ENCODE peak calls at places on chromosome 13, in ten cellular contexts. E, C, J, D, X, L, A, M, K and N are unnamed samples.

GRCh38 chr13:84648069-84648640 is 765.9 kb upstream of the SLITRK1 start:
- DNase-seq in E (no peak), C (no peak), J (no peak), D (no peak), X (no peak), L (no peak), A (no peak), M (no peak), K (no peak), N (no peak)

GRCh38 chr13:111283991-111284390 is 36.5 kb upstream of the TEX29 start:
- DNase-seq in E (no peak), C (no peak), J (no peak), D (no peak), X (no peak), L (no peak), A (no peak), M (no peak), K (no peak), N (no peak)

GRCh38 chr13:110187501-110188161 is 119.3 kb downstream of the COL4A1 start:
- DNase-seq in E (peak; percentile 59), C (no peak), J (peak; percentile 24), D (no peak), X (no peak), L (peak; percentile 44), A (no peak), M (no peak), K (peak; percentile 88), N (no peak)

GRCh38 chr13:92941167-92941566 is 285.4 kb upstream of the GPC6 start:
- DNase-seq in E (no peak), C (no peak), J (no peak), D (no peak), X (no peak), L (no peak), A (no peak), M (no peak), K (no peak), N (no peak)

GRCh38 chr13:34357435-34358232 is 539.7 kb downstream of the RFC3 start:
- DNase-seq in E (peak; percentile 87), C (no peak), J (peak; percentile 70), D (no peak), X (no peak), L (no peak), A (peak; percentile 3), M (no peak), K (peak; percentile 74), N (no peak)

GRCh38 chr13:31675521-31675953 is 63.8 kb upstream of the RXFP2 start:
- DNase-seq in E (peak; percentile 70), C (no peak), J (no peak), D (no peak), X (no peak), L (peak; percentile 62), A (no peak), M (no peak), K (peak; percentile 4), N (no peak)

GRCh38 chr13:21625366-21625765 is 21.4 kb upstream of the MICU2 start:
- DNase-seq in E (peak; percentile 30), C (no peak), J (peak; percentile 11), D (no peak), X (no peak), L (peak; percentile 36), A (no peak), M (no peak), K (peak; percentile 18), N (no peak)

GRCh38 chr13:98176777-98177608 is at the start of gene RNF113B:
- DNase-seq in E (no peak), C (no peak), J (no peak), D (no peak), X (no peak), L (no peak), A (no peak), M (no peak), K (no peak), N (no peak)

GRCh38 chr13:94123543-94123942 is 355.9 kb downstream of the DCT start:
- DNase-seq in E (no peak), C (no peak), J (no peak), D (no peak), X (no peak), L (no peak), A (no peak), M (no peak), K (no peak), N (no peak)

GRCh38 chr13:24230428-24231072 is 70.0 kb downstream of the SPATA13 start:
- DNase-seq in E (no peak), C (no peak), J (no peak), D (no peak), X (no peak), L (no peak), A (no peak), M (no peak), K (no peak), N (no peak)

GRCh38 chr13:73952683-73953082 is 181.5 kb downstream of the KLF12 start:
- DNase-seq in E (peak; percentile 40), C (no peak), J (no peak), D (no peak), X (no peak), L (no peak), A (no peak), M (no peak), K (peak; percentile 9), N (no peak)

GRCh38 chr13:51912091-51912490 is 50.3 kb downstream of the CCDC70 start:
- DNase-seq in E (no peak), C (peak; percentile 8), J (no peak), D (no peak), X (no peak), L (no peak), A (no peak), M (no peak), K (no peak), N (no peak)

GRCh38 chr13:91353494-91353893 is 6.0 kb downstream of the MIR17HG start:
- DNase-seq in E (no peak), C (no peak), J (no peak), D (no peak), X (no peak), L (no peak), A (no peak), M (no peak), K (no peak), N (no peak)

GRCh38 chr13:112067121-112067741 is at the start of gene SOX1:
- DNase-seq in E (no peak), C (peak; percentile 63), J (no peak), D (no peak), X (no peak), L (no peak), A (peak; percentile 87), M (no peak), K (no peak), N (no peak)

GRCh38 chr13:48531416-48532145 is 1.3 kb downstream of the RCBTB2 start:
- DNase-seq in E (no peak), C (no peak), J (no peak), D (no peak), X (no peak), L (no peak), A (peak; percentile 11), M (no peak), K (peak; percentile 12), N (no peak)

GRCh38 chr13:77907653-77908341 is 10.8 kb downstream of the EDNRB start:
- DNase-seq in E (no peak), C (no peak), J (no peak), D (no peak), X (no peak), L (no peak), A (no peak), M (no peak), K (no peak), N (no peak)

GRCh38 chr13:76884167-76884566 is 2.0 kb downstream of the KCTD12 start:
- DNase-seq in E (no peak), C (no peak), J (no peak), D (no peak), X (no peak), L (no peak), A (peak; percentile 49), M (no peak), K (peak; percentile 29), N (no peak)

GRCh38 chr13:33322474-33322827 is 36.9 kb upstream of the STARD13 start:
- DNase-seq in E (peak; percentile 85), C (no peak), J (peak; percentile 46), D (no peak), X (no peak), L (no peak), A (no peak), M (no peak), K (peak; percentile 67), N (no peak)

GRCh38 chr13:43567608-43568007 is 219.2 kb downstream of the ENOX1 start:
- DNase-seq in E (peak; percentile 69), C (no peak), J (peak; percentile 22), D (no peak), X (no peak), L (no peak), A (no peak), M (no peak), K (no peak), N (no peak)